ENCODE peak calls at places on chromosomes 4 and X, in five cellular contexts. B is GM12865, J is AG09319, H is cardiac muscle cell, S is body of pancreas. K is an unnamed sample.
A peak's percentile ranks its signal among the peaks of the same experiment; 100 is the strongest.

GRCh38 chr4:40910706-40911105 is 161.0 kb downstream of the NSUN7 start:
- DNase-seq in B (no peak), J (no peak), H (no peak), S (no peak), K (no peak)

GRCh38 chr4:123731009-123731408 is 334.4 kb downstream of the SPRY1 start:
- DNase-seq in B (no peak), J (no peak), H (no peak), S (no peak), K (no peak)

GRCh38 chrX:2875798-2876399 is 47.2 kb downstream of the GYG2 start:
- DNase-seq in B (peak; percentile 1), J (no peak), H (no peak), S (no peak), K (no peak)

GRCh38 chr4:174451897-174452296 is 70.4 kb downstream of the HPGD start:
- DNase-seq in B (no peak), J (no peak), H (no peak), S (no peak), K (no peak)

GRCh38 chr4:107592518-107592917 is 127.5 kb downstream of the PAPSS1 start:
- DNase-seq in B (peak; percentile 19), J (no peak), H (no peak), S (no peak), K (no peak)

GRCh38 chr4:108902769-108903168 is 139.9 kb upstream of the ETNPPL start:
- DNase-seq in B (peak; percentile 9), J (no peak), H (no peak), S (no peak), K (no peak)

GRCh38 chr4:38821739-38822138 is 17.1 kb upstream of the TLR1 start:
- DNase-seq in B (no peak), J (no peak), H (no peak), S (no peak), K (no peak)

GRCh38 chr4:140497776-140498636 is at the start of gene MGAT4D:
- DNase-seq in B (no peak), J (no peak), H (peak; percentile 38), S (no peak), K (no peak)

GRCh38 chr4:54484361-54484760 is 173.4 kb upstream of the KIT start:
- DNase-seq in B (no peak), J (no peak), H (no peak), S (no peak), K (no peak)

GRCh38 chr4:113467581-113467980 is 294.0 kb downstream of the CAMK2D start:
- DNase-seq in B (no peak), J (no peak), H (no peak), S (no peak), K (peak; percentile 54)

GRCh38 chrX:53281321-53281822 is at the start of gene IQSEC2:
- DNase-seq in B (no peak), J (peak; percentile 52), H (peak; percentile 75), S (peak; percentile 80), K (peak; percentile 91)

DNA sequence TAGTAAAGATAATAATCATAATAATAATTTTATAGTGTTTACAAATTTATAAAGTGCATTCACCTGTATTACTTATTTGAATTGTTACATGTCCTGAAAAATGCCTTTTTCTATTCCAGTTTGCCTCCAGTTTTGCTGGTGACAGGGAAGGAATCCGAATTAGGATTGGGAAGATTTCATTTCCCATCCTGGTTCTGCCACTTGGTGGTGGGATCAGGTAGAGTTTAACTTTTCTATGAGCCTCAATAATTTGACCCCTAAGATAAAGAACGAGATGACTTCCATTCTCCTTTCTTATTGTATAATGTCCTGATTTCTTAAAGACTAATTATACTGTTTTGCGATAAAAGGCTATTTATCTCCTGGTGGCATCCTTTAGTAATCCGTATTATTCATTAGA is 1090.9 kb downstream of the RAPGEF2 start:
- DNase-seq in B (no peak), J (no peak), H (no peak), S (no peak), K (no peak)
- TF ChIP-seq CTCF in B (no peak), J (no peak), H (no peak), S (no peak), K (no peak)

GRCh38 chr4:14787221-14787620 is 215.1 kb upstream of the CPEB2 start:
- DNase-seq in B (no peak), J (no peak), H (no peak), S (no peak), K (no peak)
- TF ChIP-seq CTCF in B (no peak), J (no peak), H (no peak), S (no peak), K (no peak)

DNA sequence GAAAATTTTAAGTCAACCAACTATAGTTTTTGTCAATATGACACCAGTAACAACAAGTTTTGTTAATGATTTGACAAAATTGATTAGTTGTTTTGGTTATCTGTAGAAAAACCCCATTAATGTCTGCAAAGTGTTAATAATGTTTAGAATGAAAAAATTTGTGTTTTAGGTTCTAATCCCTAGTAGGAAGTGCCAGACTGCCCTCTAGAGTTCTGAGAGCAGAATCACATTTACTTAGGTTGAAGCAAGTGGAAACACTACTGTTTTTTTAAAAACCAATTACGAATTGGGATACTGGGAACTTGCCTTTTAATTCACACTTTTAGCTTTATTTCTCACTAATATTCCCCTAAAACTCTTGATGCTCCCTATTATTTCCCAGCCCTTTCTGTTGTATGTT is 101.1 kb upstream of the CYLC1 start:
- DNase-seq in B (peak; percentile 7), J (no peak), H (peak; percentile 44), S (no peak), K (no peak)
- TF ChIP-seq CTCF in B (peak; percentile 36), J (peak; percentile 26), H (no peak), S (no peak), K (no peak)

GRCh38 chr4:173192375-173193162 is 24.0 kb downstream of the GALNT7 start:
- DNase-seq in B (peak; percentile 19), J (no peak), H (no peak), S (no peak), K (no peak)
- TF ChIP-seq CTCF in B (no peak), J (no peak), H (no peak), S (no peak), K (no peak)

GRCh38 chr4:111064342-111064993 is 441.6 kb upstream of the PITX2 start:
- DNase-seq in B (peak; percentile 30), J (no peak), H (no peak), S (no peak), K (no peak)
- TF ChIP-seq CTCF in B (no peak), J (no peak), H (no peak), S (no peak), K (no peak)

GRCh38 chr4:52665592-52665991 is 6.5 kb upstream of the USP46 start:
- DNase-seq in B (peak; percentile 63), J (no peak), H (no peak), S (no peak), K (no peak)
- TF ChIP-seq CTCF in B (peak; percentile 32), J (no peak), H (peak; percentile 16), S (no peak), K (peak; percentile 48)

DNA sequence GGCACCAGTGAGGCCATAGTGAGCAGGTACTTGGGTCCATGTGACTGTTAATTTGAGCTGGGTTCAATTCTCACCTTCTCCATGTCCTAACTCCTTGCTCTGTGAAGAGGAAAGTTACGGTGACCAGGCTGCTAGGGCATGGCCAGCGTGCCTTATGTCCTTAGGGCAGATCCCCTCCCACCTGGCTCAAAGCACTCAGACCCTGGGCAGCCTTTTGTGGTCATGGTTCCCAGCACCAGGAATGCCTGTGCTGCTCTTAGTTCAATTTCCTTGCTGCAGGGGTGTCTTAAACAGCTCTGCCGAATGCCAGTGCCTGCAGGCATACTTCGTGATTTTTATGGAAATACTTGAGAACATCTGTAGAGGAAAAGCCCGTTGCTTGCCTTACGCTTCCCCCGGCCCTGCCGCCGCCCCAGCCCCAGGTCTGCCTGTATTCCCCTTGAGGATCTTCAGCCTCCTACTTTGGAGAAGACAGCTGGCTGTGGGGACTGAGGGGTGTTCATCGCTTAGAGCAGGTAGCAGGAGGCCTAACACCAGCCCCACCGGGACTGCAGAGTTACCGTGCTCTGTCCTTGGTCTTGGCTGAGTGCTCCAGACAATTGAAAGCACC is 3.1 kb upstream of the CDK16 start:
- DNase-seq in B (no peak), J (no peak), H (no peak), S (no peak), K (no peak)
- TF ChIP-seq CTCF in B (no peak), J (no peak), H (no peak), S (no peak), K (no peak)

GRCh38 chr4:1759818-1760223 is 33.3 kb upstream of the FGFR3 start:
- DNase-seq in B (no peak), J (no peak), H (no peak), S (no peak), K (no peak)
- TF ChIP-seq CTCF in B (no peak), J (no peak), H (no peak), S (no peak), K (no peak)

K was measured in gastrocnemius medialis.